ENCODE peak calls at places on chromosomes 11 and 22, in seven cellular contexts. E is hepatocyte, K is suprapubic skin, I is tibial nerve, D is AG04450, J is body of pancreas, B is dorsolateral prefrontal cortex. A is an unnamed sample.

GRCh38 chr11:67500818-67501584 is 4.2 kb downstream of the PITPNM1 start:
- DNase-seq in J (no peak), E (no peak), I (no peak), B (no peak), D (no peak), K (no peak), A (no peak)

GRCh38 chr11:74139151-74139918 is 31.5 kb downstream of the C2CD3 start:
- DNase-seq in B (no peak), D (no peak), I (no peak), E (no peak), J (no peak), K (no peak), A (no peak)

GRCh38 chr11:75350743-75351540 is 519 bp downstream of the ARRB1 start:
- DNase-seq in B (peak; percentile 62), J (peak; percentile 76), E (no peak), K (peak; percentile 87), I (no peak), D (no peak), A (no peak)

GRCh38 chr22:33923660-33924246 is 3.5 kb upstream of the LARGE1 start:
- DNase-seq in I (peak; percentile 85), D (peak; percentile 23), B (peak; percentile 65), K (no peak), J (peak; percentile 80), E (peak; percentile 91), A (peak; percentile 3)

GRCh38 chr11:86551286-86551685 is 121.1 kb downstream of the ME3 start:
- DNase-seq in J (peak; percentile 54), K (no peak), D (peak; percentile 76), I (peak; percentile 18), E (peak; percentile 52), B (no peak), A (peak; percentile 64)

GRCh38 chr11:121534131-121535093 is 81.6 kb upstream of the SORL1-AS1 start:
- DNase-seq in J (no peak), B (peak; percentile 75), I (no peak), K (no peak), D (no peak), E (no peak), A (no peak)

GRCh38 chr11:92286718-92287117 is 62.1 kb downstream of the FAT3 start:
- DNase-seq in D (no peak), J (no peak), E (peak; percentile 20), I (no peak), B (no peak), K (no peak), A (no peak)

GRCh38 chr22:40121463-40121862 is 56.3 kb upstream of the TNRC6B start:
- DNase-seq in J (peak; percentile 25), B (no peak), D (no peak), I (no peak), E (no peak), K (no peak), A (no peak)

GRCh38 chr11:34798985-34799384 is 117.2 kb downstream of the APIP start:
- DNase-seq in E (no peak), D (no peak), K (no peak), B (no peak), J (no peak), I (no peak), A (no peak)

GRCh38 chr11:73818838-73819237 is 31.2 kb downstream of the MRPL48 start:
- DNase-seq in J (no peak), I (no peak), D (no peak), E (no peak), K (no peak), B (no peak), A (no peak)

GRCh38 chr11:9753031-9753430 is 89.2 kb downstream of the SWAP70 start:
- DNase-seq in J (no peak), D (no peak), K (no peak), B (no peak), I (no peak), E (no peak), A (peak; percentile 51)

GRCh38 chr11:119373917-119374631 is 7.4 kb downstream of the USP2 start:
- DNase-seq in K (peak; percentile 73), I (peak; percentile 83), B (peak; percentile 72), J (peak; percentile 79), E (peak; percentile 88), D (peak; percentile 51), A (peak; percentile 63)

GRCh38 chr11:125262825-125263218 is 98.3 kb downstream of the PKNOX2 start:
- DNase-seq in D (no peak), I (no peak), E (peak; percentile 22), B (no peak), J (no peak), K (no peak), A (no peak)

GRCh38 chr11:61586792-61587430 is 6.0 kb upstream of the SYT7 start:
- DNase-seq in I (no peak), E (peak; percentile 39), K (no peak), D (no peak), J (no peak), B (no peak), A (no peak)

GRCh38 chr22:42905702-42906183 is 48.7 kb upstream of the ARFGAP3 start:
- DNase-seq in K (no peak), J (peak; percentile 99), D (no peak), I (no peak), B (no peak), E (no peak), A (no peak)

GRCh38 chr11:24093410-24093809 is 403.4 kb upstream of the LUZP2 start:
- DNase-seq in E (no peak), D (no peak), K (no peak), I (no peak), J (no peak), B (no peak), A (no peak)

GRCh38 chr11:44400431-44400830 is 90.5 kb upstream of the ALX4 start:
- DNase-seq in K (no peak), B (no peak), J (no peak), E (no peak), D (no peak), I (no peak), A (no peak)

GRCh38 chr11:11866203-11866602 is 24.4 kb downstream of the USP47 start:
- DNase-seq in I (no peak), K (no peak), D (no peak), E (no peak), J (no peak), B (no peak), A (no peak)

GRCh38 chr11:110463153-110463552 is 33.4 kb downstream of the FDX1 start:
- DNase-seq in J (no peak), I (peak; percentile 55), K (no peak), E (peak; percentile 67), B (no peak), D (peak; percentile 24), A (no peak)

GRCh38 chr11:74366576-74366975 is 31.7 kb downstream of the PGM2L1 start:
- DNase-seq in J (no peak), I (no peak), B (no peak), E (no peak), D (no peak), K (no peak), A (no peak)

GRCh38 chr11:106474274-106474673 is 396.8 kb downstream of the AASDHPPT start:
- DNase-seq in B (no peak), E (no peak), I (no peak), D (no peak), J (no peak), K (no peak), A (no peak)

GRCh38 chr11:59582006-59582405 is 33.6 kb downstream of the OSBP start:
- DNase-seq in B (no peak), J (no peak), E (no peak), I (no peak), D (no peak), K (no peak), A (no peak)

GRCh38 chr11:67472882-67473281 is 3.8 kb upstream of the TMEM134 start:
- DNase-seq in D (no peak), B (no peak), I (no peak), J (no peak), E (no peak), K (no peak), A (no peak)

GRCh38 chr11:112694244-112694643 is 267.0 kb upstream of the NCAM1 start:
- DNase-seq in K (no peak), I (no peak), J (no peak), B (no peak), D (no peak), E (no peak), A (peak; percentile 12)

GRCh38 chr11:112697779-112698178 is 263.4 kb upstream of the NCAM1 start:
- DNase-seq in I (no peak), E (no peak), J (no peak), K (no peak), D (no peak), B (no peak), A (no peak)

GRCh38 chr11:112693781-112694180 is 267.4 kb upstream of the NCAM1 start:
- DNase-seq in J (no peak), K (no peak), D (no peak), B (no peak), E (no peak), I (no peak), A (no peak)

GRCh38 chr11:112697371-112697770 is 263.8 kb upstream of the NCAM1 start:
- DNase-seq in J (no peak), D (no peak), I (no peak), K (no peak), E (no peak), B (peak; percentile 23), A (no peak)

GRCh38 chr11:112694813-112695212 is 266.4 kb upstream of the NCAM1 start:
- DNase-seq in E (no peak), I (no peak), D (no peak), K (no peak), J (no peak), B (no peak), A (peak; percentile 33)
- TF ChIP-seq CTCF in E (no peak), I (no peak), D (no peak), K (no peak), J (no peak), B (no peak), A (no peak)

GRCh38 chr11:126978155-126978554 is 22.4 kb downstream of the KIRREL3 start:
- DNase-seq in B (no peak), D (no peak), I (no peak), E (no peak), K (no peak), J (no peak), A (no peak)
- H3K27ac ChIP-seq in B (peak overlapping the region; percentile 94), D (no peak overlapping the region), I (no peak overlapping the region), E (no peak overlapping the region), K (no peak overlapping the region), J (no peak overlapping the region), A (no peak overlapping the region)

GRCh38 chr22:22400099-22400498 is 108.4 kb downstream of the ZNF280B start:
- DNase-seq in E (no peak), B (no peak), D (no peak), J (no peak), K (no peak), I (no peak), A (no peak)
- TF ChIP-seq CTCF in E (no peak), B (no peak), D (no peak), J (no peak), K (no peak), I (no peak), A (no peak)

DNA sequence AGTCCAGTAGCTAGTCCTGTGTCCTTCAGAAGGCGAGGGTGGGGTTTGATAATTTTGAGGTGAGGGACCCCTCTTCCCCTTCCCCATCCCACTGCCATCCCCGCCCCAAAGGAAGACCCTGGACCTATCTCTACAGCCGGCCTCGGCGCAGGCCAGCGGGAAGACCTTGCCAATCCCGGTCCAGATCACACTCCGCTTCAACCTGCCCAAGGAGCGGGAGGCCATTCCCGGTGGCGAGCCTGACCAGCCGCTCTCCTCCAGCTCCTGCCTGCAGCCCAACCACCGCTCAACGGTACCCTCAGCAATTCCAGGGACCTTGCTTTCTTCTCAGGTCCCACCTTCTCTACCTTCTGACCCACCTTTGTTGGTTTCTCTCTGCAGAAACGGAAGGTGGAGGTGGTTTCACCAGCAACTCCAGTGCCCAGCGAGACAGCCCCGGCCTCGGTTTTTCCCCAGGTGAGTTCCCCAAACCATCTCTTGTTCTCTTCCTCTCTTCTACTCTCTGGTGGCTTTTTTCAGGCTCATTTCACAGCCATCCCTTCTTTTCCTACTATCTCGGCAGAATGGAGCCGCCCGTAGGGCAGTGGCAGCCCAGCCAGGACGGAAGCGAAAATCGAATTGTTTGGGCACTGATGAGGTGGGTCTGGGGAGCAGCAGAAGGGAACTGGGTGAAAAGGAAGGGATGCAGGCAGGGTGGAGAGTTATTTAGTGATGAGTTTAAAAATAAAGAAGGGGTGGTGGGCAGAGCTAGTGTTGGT is 1.3 kb downstream of the KAT5 start:
- DNase-seq in I (no peak), B (no peak), K (no peak), D (no peak), J (no peak), E (no peak), A (no peak)
- H3K27ac ChIP-seq in I (no peak overlapping the region), B (peak overlapping the region; percentile 99), K (no peak overlapping the region), D (no peak overlapping the region), J (peak overlapping the region; percentile 98), E (no peak overlapping the region), A (peak overlapping the region; percentile 95)